ENCODE peak calls at places on chromosomes 1 and 21, in nine cellular contexts. E is pancreas; N is cardiac muscle cell; Q is CD8-positive, alpha-beta T cell; V is GM20000; D is lower lobe of right lung; L is upper lobe of right lung; F is WTC11; W is brain microvascular endothelial cell. B is an unnamed sample.

GRCh38 chr1:78831731-78832360 is 174.7 kb downstream of the ADGRL4 start:
- DNase-seq in E (no peak), N (peak; percentile 89), Q (no peak), V (no peak), D (no peak), L (no peak), F (no peak), W (peak; percentile 90), B (peak; percentile 94)

GRCh38 chr1:21149430-21149861 is 27.3 kb downstream of the EIF4G3 start:
- DNase-seq in E (peak; percentile 18), N (peak; percentile 67), Q (no peak), V (no peak), D (no peak), L (no peak), F (no peak), W (peak; percentile 77), B (no peak)

GRCh38 chr1:90175490-90176157 is 180.7 kb downstream of the ZNF326 start:
- DNase-seq in E (no peak), N (peak; percentile 61), Q (no peak), V (no peak), D (no peak), L (no peak), F (no peak), W (no peak), B (no peak)

GRCh38 chr1:79551321-79551720 is 544.8 kb upstream of the ADGRL4 start:
- DNase-seq in E (no peak), N (no peak), Q (no peak), V (no peak), D (no peak), L (no peak), F (no peak), W (no peak), B (no peak)

GRCh38 chr1:115230281-115230680 is 107.8 kb downstream of the NGF start:
- DNase-seq in E (no peak), N (no peak), Q (no peak), V (no peak), D (no peak), L (no peak), F (no peak), W (no peak), B (no peak)

GRCh38 chr1:150549496-150550221 is 451 bp downstream of the ADAMTSL4 start:
- DNase-seq in E (no peak), N (no peak), Q (no peak), V (no peak), D (no peak), L (no peak), F (peak; percentile 65), W (no peak), B (no peak)

GRCh38 chr1:31434979-31435378 is 22.0 kb downstream of the SERINC2 start:
- DNase-seq in E (no peak), N (no peak), Q (no peak), V (no peak), D (no peak), L (peak; percentile 62), F (no peak), W (no peak), B (peak; percentile 66)

GRCh38 chr1:119582801-119583200 is 65.3 kb downstream of the ZNF697 start:
- DNase-seq in E (peak; percentile 10), N (peak; percentile 83), Q (no peak), V (peak; percentile 16), D (peak; percentile 59), L (no peak), F (peak; percentile 79), W (peak; percentile 63), B (no peak)

GRCh38 chr1:47651311-47652089 is 213.7 kb downstream of the FOXD2 start:
- DNase-seq in E (no peak), N (no peak), Q (no peak), V (no peak), D (no peak), L (peak; percentile 28), F (no peak), W (no peak), B (no peak)

GRCh38 chr1:92465256-92465647 is 21.5 kb downstream of the GFI1 start:
- DNase-seq in E (no peak), N (no peak), Q (no peak), V (no peak), D (no peak), L (no peak), F (no peak), W (no peak), B (no peak)

GRCh38 chr21:38993561-38993960 is 187.8 kb downstream of the ETS2 start:
- DNase-seq in E (peak; percentile 23), N (peak; percentile 95), Q (no peak), V (no peak), D (no peak), L (no peak), F (no peak), W (peak; percentile 93), B (peak; percentile 98)

GRCh38 chr21:45972353-45972715 is 9.2 kb upstream of the COL6A1 start:
- DNase-seq in E (no peak), N (peak; percentile 50), Q (no peak), V (no peak), D (peak; percentile 45), L (peak; percentile 66), F (peak; percentile 39), W (no peak), B (no peak)

GRCh38 chr1:190578015-190578414 is 100.4 kb upstream of the BRINP3 start:
- DNase-seq in E (no peak), N (no peak), Q (no peak), V (no peak), D (no peak), L (no peak), F (no peak), W (no peak), B (no peak)

GRCh38 chr1:109636201-109636952 is 16.7 kb downstream of the AMPD2 start:
- DNase-seq in E (no peak), N (peak; percentile 70), Q (no peak), V (no peak), D (no peak), L (no peak), F (no peak), W (peak; percentile 40), B (no peak)

GRCh38 chr21:44911384-44912157 is 9.1 kb downstream of the ITGB2 start:
- DNase-seq in E (peak; percentile 83), N (no peak), Q (peak; percentile 69), V (peak; percentile 58), D (peak; percentile 87), L (peak; percentile 88), F (no peak), W (no peak), B (no peak)

GRCh38 chr1:24692351-24692980 is 49.4 kb downstream of the SRRM1 start:
- DNase-seq in E (no peak), N (no peak), Q (no peak), V (no peak), D (no peak), L (no peak), F (no peak), W (no peak), B (no peak)

GRCh38 chr1:37479255-37480124 is 5.1 kb downstream of the ZC3H12A start:
- DNase-seq in E (peak; percentile 92), N (peak; percentile 85), Q (peak; percentile 85), V (peak; percentile 89), D (peak; percentile 95), L (peak; percentile 97), F (no peak), W (peak; percentile 88), B (peak; percentile 94)

GRCh38 chr21:35484032-35484431 is 434.9 kb upstream of the RUNX1 start:
- DNase-seq in E (no peak), N (no peak), Q (no peak), V (no peak), D (no peak), L (no peak), F (no peak), W (no peak), B (no peak)

GRCh38 chr1:1573843-1574720 is 581 bp downstream of the SSU72 start:
- DNase-seq in E (peak; percentile 44), N (peak; percentile 75), Q (peak; percentile 57), V (peak; percentile 93), D (peak; percentile 72), L (peak; percentile 86), F (peak; percentile 67), W (peak; percentile 51), B (peak; percentile 42)
- TF ChIP-seq CTCF in E (no peak), N (peak; percentile 18), Q (no peak), V (no peak), D (no peak), L (peak; percentile 14), F (no peak), W (peak; percentile 55), B (peak; percentile 45)

GRCh38 chr1:83761084-83761760 is 237.7 kb downstream of the TTLL7 start:
- DNase-seq in E (no peak), N (no peak), Q (no peak), V (peak; percentile 76), D (no peak), L (no peak), F (no peak), W (no peak), B (no peak)
- TF ChIP-seq CTCF in E (no peak), N (no peak), Q (no peak), V (no peak), D (no peak), L (no peak), F (no peak), W (no peak), B (no peak)

GRCh38 chr1:18802231-18802630 is 57.2 kb downstream of the TAS1R2 start:
- DNase-seq in E (no peak), N (no peak), Q (no peak), V (no peak), D (no peak), L (no peak), F (no peak), W (no peak), B (no peak)
- TF ChIP-seq CTCF in E (no peak), N (no peak), Q (no peak), V (no peak), D (no peak), L (no peak), F (no peak), W (no peak), B (no peak)

GRCh38 chr1:55034476-55035133 is 4.7 kb upstream of the PCSK9 start:
- DNase-seq in E (no peak), N (no peak), Q (no peak), V (no peak), D (no peak), L (no peak), F (no peak), W (no peak), B (no peak)

GRCh38 chr1:55037733-55038551 is 1.4 kb upstream of the PCSK9 start:
- DNase-seq in E (no peak), N (no peak), Q (no peak), V (no peak), D (no peak), L (no peak), F (no peak), W (no peak), B (no peak)

GRCh38 chr1:55033215-55033614 is 6.1 kb upstream of the PCSK9 start:
- DNase-seq in E (no peak), N (no peak), Q (no peak), V (no peak), D (no peak), L (no peak), F (no peak), W (no peak), B (no peak)

GRCh38 chr1:55038552-55038838 is 853 bp upstream of the PCSK9 start:
- DNase-seq in E (no peak), N (no peak), Q (no peak), V (no peak), D (no peak), L (no peak), F (no peak), W (no peak), B (no peak)

DNA sequence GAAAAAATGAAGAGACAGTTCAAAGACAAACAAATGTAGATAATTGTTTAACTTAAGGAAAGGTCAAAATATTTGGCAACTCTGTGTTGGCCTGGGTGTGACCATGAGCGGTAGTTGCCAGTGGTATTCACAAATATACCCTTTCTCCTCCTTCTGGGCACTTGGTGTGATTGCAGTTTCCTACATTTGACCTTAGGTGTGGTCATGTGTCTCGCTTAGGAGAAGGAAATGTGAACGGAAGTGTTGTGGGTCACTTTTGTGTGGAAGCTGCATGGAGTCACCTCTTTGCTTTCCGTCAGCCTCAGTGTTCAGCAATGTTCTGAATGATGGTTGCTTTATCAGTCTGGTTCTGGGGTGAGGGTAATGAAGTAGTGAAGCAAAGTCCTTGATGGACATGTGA is 3.4 kb upstream of the PCSK9 start:
- DNase-seq in E (no peak), N (no peak), Q (no peak), V (no peak), D (no peak), L (no peak), F (no peak), W (no peak), B (no peak)
- TF ChIP-seq CTCF in E (no peak), N (no peak), Q (no peak), V (no peak), D (no peak), L (peak; percentile 32), F (no peak), W (peak; percentile 15), B (peak; percentile 7)

B was measured in foreskin keratinocyte.